ENCODE peak calls at places on chromosomes 4 and X, in six cellular contexts. H is pancreas; A is CD4-positive, CD25-positive, alpha-beta regulatory T cell; F is H7; Q is GM23338; I is Peyer's patch. E is an unnamed sample.

GRCh38 chr4:29311231-29311630 is 1408.9 kb upstream of the PCDH7 start:
- DNase-seq in H (no peak), A (no peak), I (no peak), F (no peak), Q (no peak), E (no peak)

GRCh38 chr4:48653217-48654014 is 126.7 kb downstream of the FRYL start:
- DNase-seq in A (peak), Q (peak), H (no peak), I (no peak), F (no peak), E (peak)

GRCh38 chr4:139857021-139857420 is 191.4 kb downstream of the MGST2 start:
- DNase-seq in F (no peak), H (no peak), Q (no peak), A (peak), I (no peak), E (no peak)

GRCh38 chrX:110852180-110852579 is 56.6 kb upstream of the CHRDL1 start:
- DNase-seq in I (no peak), A (peak), F (peak), Q (peak), H (no peak), E (no peak)

GRCh38 chrX:34382416-34382815 is 250.3 kb upstream of the FAM47A start:
- DNase-seq in Q (no peak), F (no peak), H (no peak), A (no peak), I (no peak), E (no peak)

GRCh38 chr4:151043803-151044535 is 28.9 kb upstream of the LRBA start:
- DNase-seq in I (no peak), Q (no peak), H (no peak), F (no peak), A (no peak), E (no peak)

GRCh38 chr4:1210241-1210841 is 38.0 kb upstream of the SPON2 start:
- DNase-seq in A (no peak), Q (no peak), F (no peak), I (peak), H (peak), E (peak)

GRCh38 chr4:186644737-186645261 is 78.9 kb downstream of the FAT1 start:
- DNase-seq in A (no peak), F (no peak), H (no peak), I (no peak), Q (no peak), E (no peak)

GRCh38 chrX:10015711-10016515 is 48.8 kb downstream of the CLDN34 start:
- DNase-seq in I (peak), A (no peak), H (peak), Q (peak), F (peak), E (no peak)

GRCh38 chrX:13059676-13060499 is 15.5 kb upstream of the FAM9C start:
- DNase-seq in F (no peak), A (no peak), H (peak), Q (no peak), I (no peak), E (no peak)

GRCh38 chr4:18033111-18034085 is 11.8 kb upstream of the LCORL start:
- DNase-seq in I (no peak), H (no peak), Q (no peak), A (no peak), F (no peak), E (no peak)

GRCh38 chr4:81429607-81430006 is 42.1 kb downstream of the RASGEF1B start:
- DNase-seq in Q (no peak), H (no peak), I (no peak), F (no peak), A (no peak), E (no peak)

GRCh38 chr4:118732591-118733330 is 47.6 kb downstream of the METTL14 start:
- DNase-seq in H (no peak), Q (no peak), I (no peak), F (no peak), A (no peak), E (no peak)

GRCh38 chr4:165379662-165380061 is 854 bp downstream of the CPE start:
- DNase-seq in I (no peak), Q (peak), H (peak), F (peak), A (no peak), E (peak)
- H3K4me3 ChIP-seq in I (peak), Q (peak), H (peak), F (peak), A (no peak), E (peak)

GRCh38 chr4:46386570-46386969 is 3.4 kb downstream of the GABRA2 start:
- DNase-seq in I (no peak), F (peak), A (no peak), H (no peak), Q (peak), E (no peak)

GRCh38 chr4:46389301-46389761 is 597 bp downstream of the GABRA2 start:
- DNase-seq in F (peak), Q (peak), I (peak), H (no peak), A (no peak), E (no peak)

GRCh38 chr4:46390353-46391058 is 578 bp upstream of the GABRA2 start:
- DNase-seq in H (no peak), F (peak), I (no peak), A (no peak), Q (peak), E (no peak)

GRCh38 chr4:46387956-46388355 is 2.0 kb downstream of the GABRA2 start:
- DNase-seq in H (no peak), I (no peak), F (no peak), Q (peak), A (no peak), E (no peak)

GRCh38 chr4:46388860-46389259 is 1.1 kb downstream of the GABRA2 start:
- DNase-seq in A (no peak), H (no peak), Q (no peak), I (no peak), F (peak), E (no peak)
- H3K4me3 ChIP-seq in A (no peak), H (no peak), Q (peak), I (no peak), F (peak), E (peak)

GRCh38 chrX:106731590-106731989 is 5.1 kb downstream of the RNF128 start:
- DNase-seq in A (no peak), H (no peak), Q (no peak), F (no peak), I (no peak), E (no peak)

GRCh38 chrX:106728337-106728736 is 1.8 kb downstream of the RNF128 start:
- DNase-seq in A (no peak), Q (no peak), H (no peak), I (no peak), F (no peak), E (no peak)

GRCh38 chrX:106730385-106730784 is 3.9 kb downstream of the RNF128 start:
- DNase-seq in Q (no peak), F (no peak), H (no peak), A (no peak), I (no peak), E (no peak)

DNA sequence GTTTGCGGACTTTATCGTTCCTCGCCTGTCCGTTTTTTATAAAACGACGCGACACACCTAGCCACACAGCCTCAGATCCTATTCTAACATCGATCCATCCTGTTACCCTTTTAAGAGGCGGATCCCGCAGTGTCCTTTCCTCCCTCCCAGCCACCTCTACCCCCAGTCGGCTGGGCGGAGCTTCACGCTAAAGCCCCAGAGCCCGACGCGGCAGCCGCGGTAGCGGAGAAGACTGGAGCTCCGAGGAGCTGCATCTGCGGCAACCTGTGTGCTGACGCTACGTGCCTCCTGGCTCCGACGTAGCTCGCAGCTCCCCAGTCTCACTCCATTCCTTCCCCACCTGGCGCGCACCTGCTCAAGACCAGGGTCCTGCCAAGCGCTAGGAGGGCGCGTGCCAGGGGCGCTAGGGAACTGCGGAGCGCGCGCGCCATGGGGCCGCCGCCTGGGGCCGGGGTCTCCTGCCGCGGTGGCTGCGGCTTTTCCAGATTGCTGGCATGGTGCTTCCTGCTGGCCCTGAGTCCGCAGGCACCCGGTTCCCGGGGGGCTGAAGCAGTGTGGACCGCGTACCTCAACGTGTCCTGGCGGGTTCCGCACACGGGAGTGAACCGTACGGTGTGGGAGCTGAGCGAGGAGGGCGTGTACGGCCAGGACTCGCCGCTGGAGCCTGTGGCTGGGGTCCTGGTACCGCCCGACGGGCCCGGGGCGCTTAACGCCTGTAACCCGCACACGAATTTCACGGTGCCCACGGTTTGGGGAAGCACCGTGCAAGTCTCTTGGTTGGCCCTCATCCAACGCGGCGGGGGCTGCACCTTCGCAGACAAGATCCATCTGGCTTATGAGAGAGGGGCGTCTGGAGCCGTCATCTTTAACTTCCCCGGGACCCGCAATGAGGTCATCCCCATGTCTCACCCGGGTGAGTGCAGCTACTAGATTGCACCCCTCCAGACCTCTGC is at the start of gene RNF128:
- DNase-seq in A (peak), Q (peak), H (peak), I (peak), F (peak), E (no peak)
- H3K4me3 ChIP-seq in A (no peak), Q (peak), H (peak), I (no peak), F (peak), E (peak)

GRCh38 chrX:4240541-4241194 is 527.2 kb upstream of the PRKX start:
- DNase-seq in Q (no peak), H (no peak), F (no peak), I (no peak), A (peak), E (no peak)
- H3K4me3 ChIP-seq in Q (no peak), H (no peak), F (no peak), I (no peak), A (peak), E (no peak)

GRCh38 chr4:174420317-174420716 is 102.0 kb downstream of the HPGD start:
- DNase-seq in H (no peak), A (no peak), F (no peak), Q (no peak), I (no peak), E (no peak)
- H3K4me3 ChIP-seq in H (no peak), A (no peak), F (no peak), Q (no peak), I (no peak), E (no peak)

GRCh38 chr4:86560447-86560846 is 33.7 kb upstream of the PTPN13 start:
- DNase-seq in F (no peak), Q (no peak), H (no peak), A (no peak), I (no peak), E (no peak)

GRCh38 chr4:86557526-86557925 is 36.6 kb upstream of the PTPN13 start:
- DNase-seq in A (no peak), Q (no peak), F (no peak), I (no peak), H (no peak), E (no peak)

GRCh38 chr4:86556791-86557415 is 37.2 kb upstream of the PTPN13 start:
- DNase-seq in A (no peak), F (no peak), H (no peak), I (no peak), Q (no peak), E (no peak)

GRCh38 chr4:86558258-86558657 is 35.9 kb upstream of the PTPN13 start:
- DNase-seq in F (no peak), H (no peak), I (no peak), Q (no peak), A (no peak), E (no peak)

GRCh38 chr4:86558799-86559198 is 35.3 kb upstream of the PTPN13 start:
- DNase-seq in H (no peak), A (no peak), F (no peak), I (no peak), Q (no peak), E (no peak)
- H3K4me3 ChIP-seq in H (no peak), A (no peak), F (no peak), I (no peak), Q (no peak), E (no peak)

GRCh38 chrX:155333701-155334100 is 713 bp downstream of the CLIC2 start:
- DNase-seq in H (no peak), A (no peak), I (no peak), F (no peak), Q (no peak), E (no peak)
- H3K4me3 ChIP-seq in H (no peak), A (no peak), I (no peak), F (no peak), Q (no peak), E (peak)

GRCh38 chrX:56802921-56803848 is 74.1 kb downstream of the NBDY start:
- DNase-seq in F (peak), Q (peak), I (peak), A (peak), H (no peak), E (no peak)
- H3K4me3 ChIP-seq in F (no peak), Q (no peak), I (peak), A (no peak), H (peak), E (no peak)